ENCODE peak calls at places on chromosomes 7 and 10, in six cellular contexts. One of them, this sample, is unnamed.
A peak's percentile ranks its signal among the peaks of the same experiment; 100 is the strongest.

GRCh38 chr10:125707852-125708468 is 11.5 kb upstream of the EDRF1 start:
- DNase-seq in left kidney: peak; percentile 37
- DNase-seq in mucosa of gallbladder: no peak
- DNase-seq in CD8-positive, alpha-beta memory T cell: no peak
- DNase-seq in right lobe of liver: no peak
- DNase-seq in neural progenitor cell: no peak
- DNase-seq in this sample: no peak

GRCh38 chr10:77605466-77605865 is 32.1 kb downstream of the KCNMA1 start:
- DNase-seq in left kidney: peak; percentile 39
- DNase-seq in mucosa of gallbladder: no peak
- DNase-seq in CD8-positive, alpha-beta memory T cell: no peak
- DNase-seq in right lobe of liver: no peak
- DNase-seq in neural progenitor cell: peak; percentile 64
- DNase-seq in this sample: peak; percentile 38

GRCh38 chr7:5689118-5689517 is 92.3 kb downstream of the RNF216 start:
- DNase-seq in left kidney: no peak
- DNase-seq in mucosa of gallbladder: no peak
- DNase-seq in CD8-positive, alpha-beta memory T cell: no peak
- DNase-seq in right lobe of liver: no peak
- DNase-seq in neural progenitor cell: no peak
- DNase-seq in this sample: no peak

GRCh38 chr7:149458235-149458634 is 2.6 kb downstream of the ZNF777 start:
- DNase-seq in left kidney: no peak
- DNase-seq in mucosa of gallbladder: peak; percentile 5
- DNase-seq in CD8-positive, alpha-beta memory T cell: no peak
- DNase-seq in right lobe of liver: no peak
- DNase-seq in neural progenitor cell: peak; percentile 82
- DNase-seq in this sample: no peak

GRCh38 chr7:155221547-155221946 is 76.1 kb upstream of the INSIG1 start:
- DNase-seq in left kidney: no peak
- DNase-seq in mucosa of gallbladder: no peak
- DNase-seq in CD8-positive, alpha-beta memory T cell: no peak
- DNase-seq in right lobe of liver: peak; percentile 48
- DNase-seq in neural progenitor cell: no peak
- DNase-seq in this sample: no peak

GRCh38 chr10:88531383-88532092 is 51.6 kb downstream of the RNLS start:
- DNase-seq in left kidney: no peak
- DNase-seq in mucosa of gallbladder: no peak
- DNase-seq in CD8-positive, alpha-beta memory T cell: no peak
- DNase-seq in right lobe of liver: no peak
- DNase-seq in neural progenitor cell: no peak
- DNase-seq in this sample: no peak

GRCh38 chr7:19665399-19666008 is 43.3 kb downstream of the POLR1F start:
- DNase-seq in left kidney: peak; percentile 50
- DNase-seq in mucosa of gallbladder: no peak
- DNase-seq in CD8-positive, alpha-beta memory T cell: no peak
- DNase-seq in right lobe of liver: no peak
- DNase-seq in neural progenitor cell: peak; percentile 14
- DNase-seq in this sample: peak; percentile 29

GRCh38 chr10:129877773-129878371 is 86.2 kb downstream of the EBF3 start:
- DNase-seq in left kidney: no peak
- DNase-seq in mucosa of gallbladder: no peak
- DNase-seq in CD8-positive, alpha-beta memory T cell: no peak
- DNase-seq in right lobe of liver: no peak
- DNase-seq in neural progenitor cell: peak; percentile 62
- DNase-seq in this sample: peak; percentile 62

GRCh38 chr7:155965010-155965409 is 152.7 kb upstream of the SHH start:
- DNase-seq in left kidney: no peak
- DNase-seq in mucosa of gallbladder: no peak
- DNase-seq in CD8-positive, alpha-beta memory T cell: no peak
- DNase-seq in right lobe of liver: no peak
- DNase-seq in neural progenitor cell: no peak
- DNase-seq in this sample: no peak

GRCh38 chr10:28805390-28805789 is 128.1 kb downstream of the BAMBI start:
- DNase-seq in left kidney: no peak
- DNase-seq in mucosa of gallbladder: no peak
- DNase-seq in CD8-positive, alpha-beta memory T cell: no peak
- DNase-seq in right lobe of liver: no peak
- DNase-seq in neural progenitor cell: no peak
- DNase-seq in this sample: no peak

GRCh38 chr10:75430000-75430763 is 1.2 kb upstream of the LRMDA start:
- DNase-seq in left kidney: peak; percentile 57
- DNase-seq in mucosa of gallbladder: peak; percentile 38
- DNase-seq in CD8-positive, alpha-beta memory T cell: no peak
- DNase-seq in right lobe of liver: peak; percentile 64
- DNase-seq in neural progenitor cell: peak; percentile 94
- DNase-seq in this sample: peak; percentile 74

GRCh38 chr7:158263110-158263963 is 324.3 kb downstream of the PTPRN2 start:
- DNase-seq in left kidney: no peak
- DNase-seq in mucosa of gallbladder: no peak
- DNase-seq in CD8-positive, alpha-beta memory T cell: no peak
- DNase-seq in right lobe of liver: no peak
- DNase-seq in neural progenitor cell: no peak
- DNase-seq in this sample: no peak

GRCh38 chr7:10075866-10076265 is 897.8 kb upstream of the PHF14 start:
- DNase-seq in left kidney: no peak
- DNase-seq in mucosa of gallbladder: no peak
- DNase-seq in CD8-positive, alpha-beta memory T cell: no peak
- DNase-seq in right lobe of liver: no peak
- DNase-seq in neural progenitor cell: no peak
- DNase-seq in this sample: no peak

GRCh38 chr10:10589540-10589939 is 428.1 kb upstream of the CELF2 start:
- DNase-seq in left kidney: no peak
- DNase-seq in mucosa of gallbladder: no peak
- DNase-seq in CD8-positive, alpha-beta memory T cell: no peak
- DNase-seq in right lobe of liver: no peak
- DNase-seq in neural progenitor cell: no peak
- DNase-seq in this sample: no peak

GRCh38 chr10:28125701-28126100 is 126.8 kb upstream of the ODAD2 start:
- DNase-seq in left kidney: no peak
- DNase-seq in mucosa of gallbladder: no peak
- DNase-seq in CD8-positive, alpha-beta memory T cell: no peak
- DNase-seq in right lobe of liver: no peak
- DNase-seq in neural progenitor cell: no peak
- DNase-seq in this sample: no peak

GRCh38 chr10:82242778-82243177 is 367.8 kb downstream of the NRG3 start:
- DNase-seq in left kidney: no peak
- DNase-seq in mucosa of gallbladder: no peak
- DNase-seq in CD8-positive, alpha-beta memory T cell: no peak
- DNase-seq in right lobe of liver: no peak
- DNase-seq in neural progenitor cell: no peak
- DNase-seq in this sample: no peak

GRCh38 chr10:110460111-110460809 is 37.4 kb upstream of the DUSP5 start:
- DNase-seq in left kidney: peak; percentile 80
- DNase-seq in mucosa of gallbladder: peak; percentile 56
- DNase-seq in CD8-positive, alpha-beta memory T cell: peak; percentile 15
- DNase-seq in right lobe of liver: peak; percentile 89
- DNase-seq in neural progenitor cell: no peak
- DNase-seq in this sample: no peak

GRCh38 chr7:87218941-87219544 is 489 bp downstream of the TMEM243 start:
- DNase-seq in left kidney: peak; percentile 72
- DNase-seq in mucosa of gallbladder: peak; percentile 47
- DNase-seq in CD8-positive, alpha-beta memory T cell: peak; percentile 10
- DNase-seq in right lobe of liver: peak; percentile 77
- DNase-seq in neural progenitor cell: peak; percentile 61
- DNase-seq in this sample: peak; percentile 70